ENCODE peak calls at places on chromosomes 3 and 15, in five cellular contexts. S is HS-27A, Y is EH, R is GM04504, O is activated gamma-delta T cell treated with Interleukin-2 at 50 U/mL for 16 hours. T is an unnamed sample.

GRCh38 chr3:58117561-58118305 is 93.0 kb downstream of the DNASE1L3 start:
- DNase-seq in R (no peak), Y (peak), S (no peak), O (no peak), T (no peak)

GRCh38 chr3:150149651-150150051 is 179.0 kb upstream of the PFN2 start:
- DNase-seq in Y (peak), R (peak), O (no peak), S (no peak), T (no peak)

GRCh38 chr3:42545284-42545900 is 36.4 kb downstream of the SEC22C start:
- DNase-seq in R (no peak), Y (no peak), O (no peak), S (no peak), T (no peak)

GRCh38 chr15:63896336-63897115 is 62.8 kb upstream of the HERC1 start:
- DNase-seq in S (peak), R (peak), Y (peak), O (peak), T (no peak)

GRCh38 chr15:69921626-69922624 is 175.8 kb downstream of the TLE3 start:
- DNase-seq in O (no peak), R (no peak), Y (no peak), S (no peak), T (no peak)

GRCh38 chr15:101121511-101122090 is 130.2 kb downstream of the CHSY1 start:
- DNase-seq in S (no peak), Y (peak), R (no peak), O (peak), T (no peak)

GRCh38 chr3:129616713-129617112 is 10.2 kb upstream of the PLXND1 start:
- DNase-seq in O (no peak), S (no peak), Y (peak), R (no peak), T (no peak)

GRCh38 chr3:9795212-9795611 is 2.3 kb downstream of the ARPC4 start:
- DNase-seq in S (no peak), O (no peak), R (no peak), Y (no peak), T (no peak)

GRCh38 chr3:82144811-82145210 is 383.4 kb upstream of the GBE1 start:
- DNase-seq in O (no peak), Y (no peak), S (no peak), R (no peak), T (no peak)

GRCh38 chr3:128623762-128624176 is 26.8 kb downstream of the RPN1 start:
- DNase-seq in S (no peak), Y (peak), R (no peak), O (no peak), T (no peak)

GRCh38 chr3:118838871-118839270 is 195.8 kb downstream of the IGSF11 start:
- DNase-seq in R (no peak), S (no peak), Y (no peak), O (no peak), T (no peak)

GRCh38 chr15:90641581-90642463 is 75.3 kb upstream of the BLM start:
- DNase-seq in S (no peak), R (no peak), Y (no peak), O (no peak), T (no peak)

GRCh38 chr3:82355228-82355627 is 593.8 kb upstream of the GBE1 start:
- DNase-seq in R (no peak), Y (no peak), O (no peak), S (no peak), T (no peak)

GRCh38 chr3:125403789-125404188 is 28.7 kb upstream of the ZNF148 start:
- DNase-seq in S (no peak), O (no peak), R (no peak), Y (peak), T (no peak)

GRCh38 chr3:147113293-147114045 is 292.9 kb downstream of the ZIC4 start:
- DNase-seq in R (peak), O (no peak), Y (peak), S (peak), T (no peak)

GRCh38 chr15:96058103-96058851 is 272.2 kb upstream of the NR2F2 start:
- DNase-seq in R (no peak), S (no peak), Y (no peak), O (no peak), T (no peak)

GRCh38 chr3:72010044-72010443 is 225.1 kb upstream of the PROK2 start:
- DNase-seq in Y (peak), S (no peak), O (no peak), R (no peak), T (no peak)

GRCh38 chr3:127750226-127751031 is 71.9 kb downstream of the MGLL start:
- DNase-seq in Y (peak), R (peak), O (no peak), S (no peak), T (no peak)

GRCh38 chr15:85518979-85519761 is 138.8 kb downstream of the AKAP13 start:
- DNase-seq in Y (no peak), S (no peak), R (no peak), O (no peak), T (no peak)

GRCh38 chr3:43175541-43175940 is 69.7 kb upstream of the POMGNT2 start:
- DNase-seq in R (no peak), O (no peak), Y (no peak), S (no peak), T (no peak)

GRCh38 chr3:33636125-33636855 is 81.8 kb downstream of the CLASP2 start:
- DNase-seq in S (peak), Y (peak), O (no peak), R (peak), T (no peak)

GRCh38 chr15:25401511-25401910 is 37.3 kb downstream of the UBE3A start:
- DNase-seq in Y (no peak), O (no peak), S (no peak), R (no peak), T (no peak)

GRCh38 chr3:113966172-113966571 is 18.4 kb downstream of the ZDHHC23 start:
- DNase-seq in R (no peak), O (no peak), S (no peak), Y (no peak), T (no peak)

GRCh38 chr3:182947892-182948291 is 32.4 kb downstream of the DCUN1D1 start:
- DNase-seq in R (no peak), S (no peak), Y (peak), O (no peak), T (no peak)